ENCODE peak calls at places on chromosome 12, in eight cellular contexts. F, Q, A, Z, H, U, D and W are unnamed samples.

GRCh38 chr12:76666272-76666845 is 97.6 kb upstream of the ZDHHC17 start:
- DNase-seq in F (no peak), Q (no peak), A (no peak), Z (no peak), H (no peak), U (no peak), D (no peak), W (no peak)

GRCh38 chr12:5567021-5567744 is 135.3 kb downstream of the NTF3 start:
- DNase-seq in F (no peak), Q (no peak), A (peak), Z (no peak), H (no peak), U (no peak), D (no peak), W (peak)

GRCh38 chr12:94247256-94247655 is 98.9 kb downstream of the PLXNC1 start:
- DNase-seq in F (no peak), Q (no peak), A (no peak), Z (no peak), H (no peak), U (no peak), D (no peak), W (no peak)

GRCh38 chr12:98485792-98486347 is 29.5 kb upstream of the TMPO start:
- DNase-seq in F (no peak), Q (no peak), A (no peak), Z (no peak), H (no peak), U (no peak), D (no peak), W (no peak)

GRCh38 chr12:93192878-93193277 is 184.8 kb upstream of the NUDT4 start:
- DNase-seq in F (no peak), Q (no peak), A (no peak), Z (no peak), H (peak), U (no peak), D (peak), W (no peak)

GRCh38 chr12:65894127-65894526 is 69.8 kb downstream of the HMGA2 start:
- DNase-seq in F (no peak), Q (peak), A (no peak), Z (no peak), H (no peak), U (no peak), D (no peak), W (no peak)

GRCh38 chr12:31650927-31651326 is 8.6 kb upstream of the ETFBKMT start:
- DNase-seq in F (no peak), Q (no peak), A (no peak), Z (no peak), H (no peak), U (no peak), D (no peak), W (peak)

GRCh38 chr12:104456417-104456949 is at the start of gene CHST11:
- DNase-seq in F (peak), Q (peak), A (peak), Z (no peak), H (peak), U (peak), D (peak), W (peak)

GRCh38 chr12:3540387-3541320 is 49.7 kb downstream of the PRMT8 start:
- DNase-seq in F (no peak), Q (no peak), A (no peak), Z (no peak), H (no peak), U (no peak), D (no peak), W (no peak)

GRCh38 chr12:130872179-130873096 is 572 bp downstream of the RAN start:
- DNase-seq in F (peak), Q (peak), A (peak), Z (no peak), H (peak), U (peak), D (peak), W (peak)

GRCh38 chr12:86254399-86255107 is 1.6 kb downstream of the MGAT4C start:
- DNase-seq in F (no peak), Q (no peak), A (peak), Z (no peak), H (no peak), U (no peak), D (no peak), W (no peak)

GRCh38 chr12:100044266-100044665 is 59.5 kb upstream of the ANKS1B start:
- DNase-seq in F (peak), Q (no peak), A (no peak), Z (no peak), H (no peak), U (no peak), D (no peak), W (no peak)

GRCh38 chr12:20434993-20435392 is 66.7 kb downstream of the PDE3A start:
- DNase-seq in F (peak), Q (no peak), A (peak), Z (no peak), H (no peak), U (no peak), D (no peak), W (no peak)

GRCh38 chr12:70249903-70250302 is 6.7 kb downstream of the CNOT2 start:
- DNase-seq in F (no peak), Q (peak), A (no peak), Z (no peak), H (no peak), U (no peak), D (no peak), W (no peak)
- TF ChIP-seq EZH2 in F (no peak), Q (no peak), A (no peak), Z (no peak), H (no peak), U (no peak), D (no peak), W (no peak)

DNA sequence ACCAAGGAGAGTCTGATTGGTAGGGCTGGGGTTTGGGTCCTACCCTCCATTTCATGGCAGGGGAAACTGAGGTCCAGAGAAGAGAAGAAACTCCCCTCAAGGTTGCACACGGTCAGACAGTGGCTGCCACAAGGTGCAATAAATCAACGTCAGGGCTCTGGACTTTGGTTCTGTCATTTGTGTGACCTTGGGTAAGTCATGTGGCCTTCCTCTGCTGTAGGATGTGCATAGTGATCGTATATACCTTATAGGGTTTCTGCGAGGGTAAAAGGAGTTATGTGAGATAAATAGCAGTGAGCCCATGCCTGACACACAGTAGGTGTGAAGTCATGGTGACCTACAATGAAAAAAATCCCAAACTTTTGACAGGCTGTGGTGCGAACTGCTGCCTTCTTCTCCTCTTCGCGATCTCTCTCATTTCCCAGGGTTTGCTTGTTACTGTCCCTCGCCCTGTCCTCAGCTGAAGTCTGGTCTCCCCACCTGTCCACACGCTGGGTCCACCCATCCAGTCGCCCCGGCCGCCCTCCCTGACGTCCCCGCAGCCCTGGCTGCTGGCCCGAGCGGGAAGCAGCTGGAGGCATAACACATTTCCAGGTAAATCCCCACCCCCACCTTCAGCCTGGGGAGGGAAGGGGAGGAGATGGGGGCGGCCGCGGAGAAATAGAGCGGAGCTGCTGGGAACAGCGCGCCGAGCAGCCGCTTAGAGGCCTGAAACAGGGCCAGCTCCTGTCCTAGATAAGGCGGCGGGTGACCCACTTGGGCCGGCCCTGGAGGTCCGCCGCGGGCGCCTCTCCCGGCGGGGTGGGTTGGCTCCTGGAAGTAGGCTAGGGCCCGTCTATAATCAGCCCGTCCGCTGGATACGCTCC is 1.8 kb upstream of the FAM222A start:
- DNase-seq in F (no peak), Q (no peak), A (no peak), Z (peak), H (peak), U (no peak), D (peak), W (no peak)
- TF ChIP-seq EZH2 in F (peak), Q (no peak), A (no peak), Z (no peak), H (no peak), U (no peak), D (no peak), W (no peak)

GRCh38 chr12:53069621-53070410 is 9.4 kb downstream of the SPRYD3 start:
- DNase-seq in F (no peak), Q (no peak), A (no peak), Z (no peak), H (no peak), U (no peak), D (no peak), W (no peak)
- TF ChIP-seq EZH2 in F (no peak), Q (no peak), A (no peak), Z (no peak), H (no peak), U (no peak), D (no peak), W (no peak)

GRCh38 chr12:107320929-107321618 is 227.7 kb upstream of the CRY1 start:
- DNase-seq in F (no peak), Q (peak), A (peak), Z (no peak), H (peak), U (peak), D (no peak), W (peak)
- TF ChIP-seq EZH2 in F (peak), Q (no peak), A (no peak), Z (no peak), H (peak), U (no peak), D (no peak), W (no peak)

GRCh38 chr12:49345840-49346658 is 639 bp upstream of the DNAJC22 start:
- DNase-seq in F (no peak), Q (no peak), A (no peak), Z (no peak), H (peak), U (no peak), D (peak), W (peak)
- TF ChIP-seq EZH2 in F (peak), Q (peak), A (peak), Z (peak), H (peak), U (peak), D (peak), W (peak)

GRCh38 chr12:124992874-124993567 is 424 bp upstream of the BRI3BP start:
- DNase-seq in F (peak), Q (peak), A (peak), Z (peak), H (peak), U (peak), D (peak), W (peak)
- TF ChIP-seq EZH2 in F (no peak), Q (no peak), A (no peak), Z (no peak), H (no peak), U (no peak), D (no peak), W (no peak)

GRCh38 chr12:78864483-78865296 is at the start of gene SYT1:
- DNase-seq in F (peak), Q (peak), A (peak), Z (no peak), H (peak), U (peak), D (no peak), W (peak)
- TF ChIP-seq EZH2 in F (no peak), Q (no peak), A (no peak), Z (no peak), H (no peak), U (no peak), D (no peak), W (no peak)

DNA sequence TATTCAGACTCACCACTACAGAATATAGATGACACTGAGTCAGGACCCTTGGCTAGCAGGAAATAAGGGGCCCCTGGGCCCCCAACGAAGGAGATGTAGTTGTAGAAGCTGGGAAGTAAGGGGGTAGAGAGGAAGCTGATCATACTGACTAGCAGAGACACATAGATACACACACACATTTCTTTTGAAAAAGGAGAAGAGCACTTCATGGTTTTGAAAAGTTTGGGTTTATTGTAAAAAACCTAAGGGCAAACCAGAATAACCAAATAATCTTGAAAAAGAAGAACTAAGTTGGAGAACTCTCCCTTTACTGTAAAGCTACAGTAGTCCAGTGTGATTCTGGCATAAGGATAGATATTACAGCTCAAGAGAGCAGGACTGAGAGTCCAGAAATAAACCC is 5.7 kb upstream of the HCAR3 start:
- DNase-seq in F (no peak), Q (no peak), A (no peak), Z (no peak), H (no peak), U (no peak), D (no peak), W (no peak)
- TF ChIP-seq EZH2 in F (no peak), Q (no peak), A (no peak), Z (no peak), H (no peak), U (no peak), D (no peak), W (no peak)

GRCh38 chr12:107903377-107904061 is 129.0 kb downstream of the ASCL4 start:
- DNase-seq in F (no peak), Q (peak), A (peak), Z (no peak), H (peak), U (peak), D (peak), W (peak)
- TF ChIP-seq EZH2 in F (no peak), Q (no peak), A (no peak), Z (no peak), H (no peak), U (no peak), D (no peak), W (peak)